ENCODE peak calls at places on chromosomes 5 and 9, in four cellular contexts. N, T, E and A are unnamed samples.

GRCh38 chr5:143275871-143276363 is 127.6 kb downstream of the NR3C1 start:
- DNase-seq in N (no peak), T (no peak), E (no peak), A (no peak)

GRCh38 chr5:72325566-72326297 is 5.6 kb downstream of the PTCD2 start:
- DNase-seq in N (no peak), T (peak), E (no peak), A (no peak)

GRCh38 chr5:171432076-171432475 is 12.6 kb downstream of the FGF18 start:
- DNase-seq in N (no peak), T (no peak), E (no peak), A (no peak)

GRCh38 chr5:43338856-43339255 is 25.6 kb upstream of the HMGCS1 start:
- DNase-seq in N (no peak), T (no peak), E (no peak), A (no peak)

GRCh38 chr9:38619556-38620447 is 594 bp downstream of the ANKRD18A start:
- DNase-seq in N (peak), T (no peak), E (no peak), A (peak)

GRCh38 chr5:9543266-9543925 is 2.5 kb downstream of the SEMA5A start:
- DNase-seq in N (no peak), T (peak), E (no peak), A (no peak)

GRCh38 chr9:137304383-137305059 is 2.5 kb upstream of the NRARP start:
- DNase-seq in N (no peak), T (no peak), E (no peak), A (peak)

GRCh38 chr9:113646946-113647914 is 183.7 kb downstream of the RGS3 start:
- DNase-seq in N (no peak), T (no peak), E (no peak), A (no peak)

GRCh38 chr9:112037281-112038016 is 137.6 kb downstream of the SUSD1 start:
- DNase-seq in N (no peak), T (peak), E (no peak), A (no peak)

GRCh38 chr9:93949694-93950449 is 5.3 kb downstream of the BARX1 start:
- DNase-seq in N (peak), T (no peak), E (no peak), A (peak)

DNA sequence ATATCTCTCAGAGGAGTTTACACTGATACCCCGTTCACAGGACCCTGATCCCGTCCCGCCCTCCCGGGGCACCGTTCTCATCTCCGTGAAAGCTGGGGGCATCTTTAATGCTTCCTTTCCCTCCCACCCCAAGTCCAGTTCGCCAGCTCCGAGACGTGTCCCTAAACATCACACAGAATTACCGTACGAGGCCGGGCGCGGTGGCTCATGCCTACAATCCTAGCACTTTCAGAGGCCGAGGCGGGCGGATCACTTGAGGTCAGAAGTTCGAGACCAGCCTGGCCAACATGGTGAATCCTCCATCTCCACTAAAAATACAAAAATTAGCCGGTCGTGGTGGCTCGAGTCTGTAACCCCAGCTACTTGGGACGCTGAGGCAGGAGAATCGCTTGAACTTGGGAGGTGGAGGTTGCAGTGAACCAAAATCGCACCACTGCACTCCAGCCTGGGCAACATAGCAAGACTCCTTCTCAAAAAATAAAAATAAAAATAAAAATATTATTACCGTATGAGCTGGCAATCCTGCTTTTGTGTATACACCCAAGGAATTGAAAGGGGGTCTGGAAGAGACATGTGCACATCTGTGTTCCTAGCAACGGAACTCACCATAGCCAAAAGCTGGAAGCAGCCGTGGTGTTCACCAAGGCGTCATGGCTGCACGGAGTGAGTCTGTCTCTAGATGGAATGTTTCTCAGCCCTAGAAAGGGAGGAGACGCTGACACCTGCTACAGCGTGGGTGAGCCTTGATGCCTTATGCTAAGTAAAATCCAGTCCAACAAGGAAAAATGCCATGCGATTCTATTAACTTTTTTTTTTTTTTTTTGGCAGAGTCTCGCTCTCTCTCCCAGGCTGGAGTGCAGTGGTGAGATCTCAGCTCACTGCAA is 1.2 kb upstream of the ABO start:
- DNase-seq in N (no peak), T (no peak), E (no peak), A (no peak)
- H3K18ac ChIP-seq in N (no peak), T (no peak), E (no peak), A (no peak)

GRCh38 chr5:127517110-127517479 is 345 bp upstream of the PRRC1 start:
- DNase-seq in N (no peak), T (peak), E (no peak), A (no peak)
- H3K56ac ChIP-seq in N (peak), T (peak), E (peak), A (no peak)

GRCh38 chr5:56760723-56761122 is 54.6 kb upstream of the MAP3K1 start:
- DNase-seq in N (peak), T (no peak), E (no peak), A (no peak)
- H3K18ac ChIP-seq in N (no peak), T (no peak), E (no peak), A (no peak)

DNA sequence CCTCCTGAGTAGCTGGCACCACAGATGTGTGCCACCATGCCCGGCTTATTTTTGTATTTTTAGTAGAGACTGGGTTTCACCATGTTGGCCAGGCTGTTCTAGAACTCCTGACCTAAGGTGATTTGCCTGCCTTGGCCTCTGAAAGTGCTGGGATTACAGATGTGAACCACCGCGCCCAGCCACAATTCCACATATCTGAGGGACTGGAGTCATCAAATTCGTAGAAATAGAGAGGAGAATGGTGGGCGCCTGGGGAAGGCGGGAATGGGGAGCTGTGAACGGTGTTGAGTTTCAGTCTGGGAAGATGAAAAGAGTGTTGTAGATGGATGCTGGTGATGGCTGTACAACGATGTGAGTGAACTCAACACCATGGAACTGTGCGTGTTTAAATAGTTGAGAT is 1.9 kb upstream of the ABO start:
- DNase-seq in N (no peak), T (no peak), E (no peak), A (no peak)
- H3K56ac ChIP-seq in N (no peak), T (no peak), E (no peak), A (no peak)

DNA sequence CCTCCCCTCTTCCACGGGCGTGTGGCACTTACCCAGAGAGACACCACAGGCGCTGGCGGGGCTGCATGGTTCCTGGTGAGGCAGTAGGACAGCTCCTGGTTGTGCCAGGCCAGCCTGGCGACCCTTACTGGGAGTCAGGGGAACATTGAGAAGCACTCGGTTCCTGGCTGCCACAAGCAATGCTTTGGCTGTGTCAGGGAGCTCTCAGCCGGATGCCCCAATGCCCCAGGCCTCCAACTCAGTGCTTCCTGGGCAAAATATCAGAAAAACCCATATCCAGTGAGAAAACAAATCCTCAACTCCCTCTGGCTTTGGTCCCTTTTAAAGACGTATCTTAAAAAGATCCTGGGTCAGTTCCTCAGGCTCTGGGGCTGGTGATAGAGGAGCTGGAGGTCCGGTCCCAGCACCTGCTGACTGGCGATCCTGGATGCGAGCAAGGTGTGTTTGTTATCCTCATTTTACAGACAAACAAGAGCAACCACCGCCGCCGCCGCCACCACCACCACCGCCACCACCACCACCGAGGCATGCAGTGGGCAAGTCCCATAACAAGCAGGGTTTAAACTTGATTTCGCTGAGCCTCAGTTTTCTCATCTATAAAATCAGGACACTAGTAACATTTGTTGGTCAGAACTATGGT is 4.1 kb downstream of the NKX2-5 start:
- DNase-seq in N (no peak), T (no peak), E (no peak), A (no peak)
- H3K18ac ChIP-seq in N (no peak), T (no peak), E (no peak), A (no peak)

GRCh38 chr9:124174385-124174784 is 83.4 kb upstream of the NEK6 start:
- DNase-seq in N (no peak), T (no peak), E (no peak), A (no peak)

GRCh38 chr9:124183772-124184171 is 74.0 kb upstream of the NEK6 start:
- DNase-seq in N (no peak), T (no peak), E (no peak), A (no peak)

GRCh38 chr9:124182741-124183140 is 75.0 kb upstream of the NEK6 start:
- DNase-seq in N (no peak), T (no peak), E (no peak), A (no peak)

GRCh38 chr9:124180557-124180956 is 77.2 kb upstream of the NEK6 start:
- DNase-seq in N (no peak), T (peak), E (no peak), A (no peak)

GRCh38 chr9:124179196-124180071 is 78.3 kb upstream of the NEK6 start:
- DNase-seq in N (no peak), T (no peak), E (no peak), A (no peak)
- H3K56ac ChIP-seq in N (no peak), T (no peak), E (no peak), A (no peak)

GRCh38 chr9:120875954-120876841 is 790 bp downstream of the PHF19 start:
- DNase-seq in N (peak), T (peak), E (peak), A (peak)

GRCh38 chr9:120878188-120879130 is 1.5 kb upstream of the PHF19 start:
- DNase-seq in N (no peak), T (no peak), E (no peak), A (no peak)

GRCh38 chr9:120875643-120875953 is 1.4 kb downstream of the PHF19 start:
- DNase-seq in N (no peak), T (no peak), E (no peak), A (no peak)

GRCh38 chr9:120877276-120878034 is 467 bp upstream of the PHF19 start:
- DNase-seq in N (no peak), T (peak), E (no peak), A (peak)

GRCh38 chr9:120876842-120877240 is at the start of gene PHF19:
- DNase-seq in N (no peak), T (no peak), E (no peak), A (no peak)
- H3K18ac ChIP-seq in N (peak), T (peak), E (peak), A (peak)

GRCh38 chr5:80417973-80418372 is 10.1 kb downstream of the ZFYVE16 start:
- DNase-seq in N (no peak), T (no peak), E (no peak), A (no peak)
- H3K56ac ChIP-seq in N (no peak), T (no peak), E (no peak), A (no peak)

GRCh38 chr5:112149727-112150126 is 269.4 kb downstream of the EPB41L4A start:
- DNase-seq in N (no peak), T (no peak), E (no peak), A (no peak)
- H3K18ac ChIP-seq in N (no peak), T (no peak), E (no peak), A (no peak)